ENCODE peak calls at places on chromosomes 12 and 14, in four cellular contexts. P, W, D and I are unnamed samples.

GRCh38 chr12:65168606-65169310 is 625 bp upstream of the LEMD3 start:
- DNase-seq in P (no peak), W (no peak), D (no peak), I (no peak)

GRCh38 chr12:121158085-121158484 is 25.4 kb downstream of the P2RX7 start:
- DNase-seq in P (no peak), W (no peak), D (no peak), I (no peak)

GRCh38 chr12:13165578-13166120 is 30.9 kb upstream of the EMP1 start:
- DNase-seq in P (no peak), W (no peak), D (peak), I (peak)

GRCh38 chr12:81043979-81044740 is 33.7 kb upstream of the ACSS3 start:
- DNase-seq in P (no peak), W (no peak), D (no peak), I (no peak)

GRCh38 chr12:18837025-18837424 is 99.1 kb downstream of the CAPZA3 start:
- DNase-seq in P (no peak), W (no peak), D (no peak), I (no peak)

GRCh38 chr12:92145481-92145730 is 240 bp downstream of the BTG1 start:
- DNase-seq in P (peak), W (no peak), D (no peak), I (no peak)

GRCh38 chr14:90820958-90821357 is 4.7 kb upstream of the TTC7B start:
- DNase-seq in P (no peak), W (no peak), D (no peak), I (peak)

GRCh38 chr14:33836203-33836894 is 114.5 kb downstream of the EGLN3 start:
- DNase-seq in P (no peak), W (no peak), D (no peak), I (peak)

GRCh38 chr12:6851153-6851920 is at the start of gene CDCA3:
- DNase-seq in P (peak), W (peak), D (peak), I (peak)

GRCh38 chr14:80644826-80645225 is 296.7 kb downstream of the CEP128 start:
- DNase-seq in P (no peak), W (no peak), D (no peak), I (no peak)

GRCh38 chr12:85076688-85077430 is 40.7 kb downstream of the LRRIQ1 start:
- DNase-seq in P (no peak), W (no peak), D (no peak), I (peak)

GRCh38 chr14:104423715-104424405 is 155.7 kb upstream of the C14orf180 start:
- DNase-seq in P (no peak), W (no peak), D (no peak), I (no peak)

GRCh38 chr14:71113376-71113775 is 206.1 kb downstream of the PCNX1 start:
- DNase-seq in P (no peak), W (no peak), D (no peak), I (no peak)

GRCh38 chr12:54385251-54385914 is 850 bp upstream of the ZNF385A start:
- DNase-seq in P (no peak), W (no peak), D (peak), I (no peak)

GRCh38 chr12:83473408-83474095 is 786.8 kb downstream of the TMTC2 start:
- DNase-seq in P (no peak), W (no peak), D (no peak), I (no peak)

GRCh38 chr12:128056299-128056885 is 210.6 kb upstream of the TMEM132C start:
- DNase-seq in P (peak), W (no peak), D (no peak), I (no peak)